ENCODE peak calls at places on chromosomes 4 and X, in six cellular contexts. One of them, this sample, is unnamed.

GRCh38 chrX:106952988-106953387 is 32.8 kb downstream of the CLDN2 start:
- ATAC-seq in heart left ventricle: no peak
- ATAC-seq in right cardiac atrium: no peak
- ATAC-seq in PC-3: no peak
- ATAC-seq in left lung: peak; percentile 48
- ATAC-seq in GM12878: no peak
- ATAC-seq in this sample: no peak

GRCh38 chr4:107740381-107740780 is 20.3 kb upstream of the PAPSS1 start:
- ATAC-seq in heart left ventricle: no peak
- ATAC-seq in right cardiac atrium: no peak
- ATAC-seq in PC-3: peak; percentile 62
- ATAC-seq in left lung: peak; percentile 41
- ATAC-seq in GM12878: peak; percentile 40
- ATAC-seq in this sample: no peak

GRCh38 chr4:94338681-94339351 is 3.8 kb downstream of the HPGDS start:
- ATAC-seq in heart left ventricle: no peak
- ATAC-seq in right cardiac atrium: no peak
- ATAC-seq in PC-3: no peak
- ATAC-seq in left lung: no peak
- ATAC-seq in GM12878: peak; percentile 80
- ATAC-seq in this sample: no peak

GRCh38 chr4:148717988-148718387 is 275.8 kb upstream of the NR3C2 start:
- ATAC-seq in heart left ventricle: no peak
- ATAC-seq in right cardiac atrium: no peak
- ATAC-seq in PC-3: no peak
- ATAC-seq in left lung: no peak
- ATAC-seq in GM12878: no peak
- ATAC-seq in this sample: no peak

GRCh38 chr4:38119663-38120374 is 159.6 kb downstream of the PTTG2 start:
- ATAC-seq in heart left ventricle: peak; percentile 74
- ATAC-seq in right cardiac atrium: no peak
- ATAC-seq in PC-3: peak; percentile 87
- ATAC-seq in left lung: peak; percentile 31
- ATAC-seq in GM12878: peak; percentile 47
- ATAC-seq in this sample: no peak

GRCh38 chrX:43971966-43972961 is 926 bp downstream of the NDP start:
- ATAC-seq in heart left ventricle: no peak
- ATAC-seq in right cardiac atrium: no peak
- ATAC-seq in PC-3: peak; percentile 40
- ATAC-seq in left lung: peak; percentile 63
- ATAC-seq in GM12878: no peak
- ATAC-seq in this sample: no peak

GRCh38 chr4:144634978-144635747 is 10.8 kb upstream of the HHIP start:
- ATAC-seq in heart left ventricle: no peak
- ATAC-seq in right cardiac atrium: no peak
- ATAC-seq in PC-3: no peak
- ATAC-seq in left lung: no peak
- ATAC-seq in GM12878: peak; percentile 98
- ATAC-seq in this sample: no peak

GRCh38 chr4:139528377-139529005 is 27.5 kb downstream of the SETD7 start:
- ATAC-seq in heart left ventricle: peak; percentile 97
- ATAC-seq in right cardiac atrium: peak; percentile 93
- ATAC-seq in PC-3: no peak
- ATAC-seq in left lung: peak; percentile 66
- ATAC-seq in GM12878: peak; percentile 75
- ATAC-seq in this sample: peak; percentile 95

GRCh38 chr4:15536552-15537499 is 67.1 kb downstream of the CC2D2A start:
- ATAC-seq in heart left ventricle: no peak
- ATAC-seq in right cardiac atrium: no peak
- ATAC-seq in PC-3: no peak
- ATAC-seq in left lung: peak; percentile 54
- ATAC-seq in GM12878: no peak
- ATAC-seq in this sample: no peak

GRCh38 chr4:1365271-1366178 is 18.5 kb downstream of the UVSSA start:
- ATAC-seq in heart left ventricle: no peak
- ATAC-seq in right cardiac atrium: no peak
- ATAC-seq in PC-3: no peak
- ATAC-seq in left lung: peak; percentile 79
- ATAC-seq in GM12878: no peak
- ATAC-seq in this sample: no peak

GRCh38 chr4:140833280-140833679 is 77.1 kb upstream of the TBC1D9 start:
- ATAC-seq in heart left ventricle: no peak
- ATAC-seq in right cardiac atrium: no peak
- ATAC-seq in PC-3: no peak
- ATAC-seq in left lung: peak; percentile 58
- ATAC-seq in GM12878: no peak
- ATAC-seq in this sample: no peak

GRCh38 chrX:18026171-18026570 is 165.1 kb upstream of the RAI2 start:
- ATAC-seq in heart left ventricle: peak; percentile 76
- ATAC-seq in right cardiac atrium: no peak
- ATAC-seq in PC-3: peak; percentile 29
- ATAC-seq in left lung: no peak
- ATAC-seq in GM12878: no peak
- ATAC-seq in this sample: no peak

GRCh38 chr4:159137176-159137575 is 34.3 kb downstream of the RAPGEF2 start:
- ATAC-seq in heart left ventricle: peak; percentile 71
- ATAC-seq in right cardiac atrium: peak; percentile 57
- ATAC-seq in PC-3: no peak
- ATAC-seq in left lung: peak; percentile 44
- ATAC-seq in GM12878: no peak
- ATAC-seq in this sample: no peak

GRCh38 chrX:11908371-11908770 is 150.3 kb downstream of the MSL3 start:
- ATAC-seq in heart left ventricle: no peak
- ATAC-seq in right cardiac atrium: no peak
- ATAC-seq in PC-3: peak; percentile 76
- ATAC-seq in left lung: peak; percentile 53
- ATAC-seq in GM12878: peak; percentile 99
- ATAC-seq in this sample: no peak

GRCh38 chrX:136750364-136750763 is 30.4 kb downstream of the ARHGEF6 start:
- ATAC-seq in heart left ventricle: no peak
- ATAC-seq in right cardiac atrium: no peak
- ATAC-seq in PC-3: no peak
- ATAC-seq in left lung: no peak
- ATAC-seq in GM12878: no peak
- ATAC-seq in this sample: no peak

GRCh38 chr4:145566086-145566708 is 53.0 kb upstream of the MMAA start:
- ATAC-seq in heart left ventricle: no peak
- ATAC-seq in right cardiac atrium: peak; percentile 11
- ATAC-seq in PC-3: no peak
- ATAC-seq in left lung: no peak
- ATAC-seq in GM12878: no peak
- ATAC-seq in this sample: no peak

GRCh38 chrX:106171293-106171692 is 3.2 kb downstream of the PWWP3B start:
- ATAC-seq in heart left ventricle: no peak
- ATAC-seq in right cardiac atrium: no peak
- ATAC-seq in PC-3: no peak
- ATAC-seq in left lung: no peak
- ATAC-seq in GM12878: no peak
- ATAC-seq in this sample: no peak

GRCh38 chrX:119389854-119390501 is 9.2 kb upstream of the SLC25A43 start:
- ATAC-seq in heart left ventricle: no peak
- ATAC-seq in right cardiac atrium: no peak
- ATAC-seq in PC-3: no peak
- ATAC-seq in left lung: no peak
- ATAC-seq in GM12878: no peak
- ATAC-seq in this sample: no peak

GRCh38 chr4:158282252-158282651 is 72.0 kb downstream of the TMEM144 start:
- ATAC-seq in heart left ventricle: no peak
- ATAC-seq in right cardiac atrium: no peak
- ATAC-seq in PC-3: peak; percentile 43
- ATAC-seq in left lung: no peak
- ATAC-seq in GM12878: no peak
- ATAC-seq in this sample: no peak

GRCh38 chr4:153534792-153535629 is 68.9 kb downstream of the TMEM131L start:
- ATAC-seq in heart left ventricle: no peak
- ATAC-seq in right cardiac atrium: no peak
- ATAC-seq in PC-3: no peak
- ATAC-seq in left lung: no peak
- ATAC-seq in GM12878: no peak
- ATAC-seq in this sample: no peak

GRCh38 chrX:17170973-17171372 is 204.0 kb upstream of the NHS start:
- ATAC-seq in heart left ventricle: no peak
- ATAC-seq in right cardiac atrium: no peak
- ATAC-seq in PC-3: no peak
- ATAC-seq in left lung: no peak
- ATAC-seq in GM12878: no peak
- ATAC-seq in this sample: no peak

GRCh38 chr4:137226900-137227299 is 305.4 kb downstream of the PCDH18 start:
- ATAC-seq in heart left ventricle: no peak
- ATAC-seq in right cardiac atrium: no peak
- ATAC-seq in PC-3: peak; percentile 60
- ATAC-seq in left lung: no peak
- ATAC-seq in GM12878: peak; percentile 53
- ATAC-seq in this sample: no peak

GRCh38 chr4:183636923-183637322 is 22.1 kb downstream of the RWDD4 start:
- ATAC-seq in heart left ventricle: no peak
- ATAC-seq in right cardiac atrium: peak; percentile 57
- ATAC-seq in PC-3: peak; percentile 83
- ATAC-seq in left lung: peak; percentile 81
- ATAC-seq in GM12878: no peak
- ATAC-seq in this sample: no peak

GRCh38 chr4:89121711-89122387 is 10.5 kb downstream of the TIGD2 start:
- ATAC-seq in heart left ventricle: no peak
- ATAC-seq in right cardiac atrium: no peak
- ATAC-seq in PC-3: no peak
- ATAC-seq in left lung: no peak
- ATAC-seq in GM12878: no peak
- ATAC-seq in this sample: no peak

GRCh38 chr4:112119358-112119783 is 25.9 kb upstream of the FAM241A start:
- ATAC-seq in heart left ventricle: no peak
- ATAC-seq in right cardiac atrium: no peak
- ATAC-seq in PC-3: no peak
- ATAC-seq in left lung: no peak
- ATAC-seq in GM12878: peak; percentile 93
- ATAC-seq in this sample: no peak

GRCh38 chr4:61180405-61180804 is 19.7 kb upstream of the ADGRL3 start:
- ATAC-seq in heart left ventricle: no peak
- ATAC-seq in right cardiac atrium: no peak
- ATAC-seq in PC-3: no peak
- ATAC-seq in left lung: no peak
- ATAC-seq in GM12878: no peak
- ATAC-seq in this sample: no peak

GRCh38 chr4:42341518-42342026 is 55.7 kb upstream of the SHISA3 start:
- ATAC-seq in heart left ventricle: peak; percentile 40
- ATAC-seq in right cardiac atrium: no peak
- ATAC-seq in PC-3: peak; percentile 33
- ATAC-seq in left lung: no peak
- ATAC-seq in GM12878: no peak
- ATAC-seq in this sample: no peak

GRCh38 chr4:108493596-108493931 is 126.8 kb upstream of the RPL34 start:
- ATAC-seq in heart left ventricle: no peak
- ATAC-seq in right cardiac atrium: no peak
- ATAC-seq in PC-3: no peak
- ATAC-seq in left lung: no peak
- ATAC-seq in GM12878: no peak
- ATAC-seq in this sample: no peak

GRCh38 chr4:100907465-100908454 is 389.9 kb upstream of the EMCN start:
- ATAC-seq in heart left ventricle: no peak
- ATAC-seq in right cardiac atrium: no peak
- ATAC-seq in PC-3: no peak
- ATAC-seq in left lung: no peak
- ATAC-seq in GM12878: no peak
- ATAC-seq in this sample: no peak

GRCh38 chrX:56793533-56794320 is 64.7 kb downstream of the NBDY start:
- ATAC-seq in heart left ventricle: peak; percentile 32
- ATAC-seq in right cardiac atrium: no peak
- ATAC-seq in PC-3: no peak
- ATAC-seq in left lung: peak; percentile 53
- ATAC-seq in GM12878: no peak
- ATAC-seq in this sample: no peak

GRCh38 chr4:20194079-20195013 is 57.4 kb upstream of the SLIT2 start:
- ATAC-seq in heart left ventricle: peak; percentile 73
- ATAC-seq in right cardiac atrium: peak; percentile 82
- ATAC-seq in PC-3: peak; percentile 50
- ATAC-seq in left lung: peak; percentile 43
- ATAC-seq in GM12878: no peak
- ATAC-seq in this sample: peak; percentile 70

GRCh38 chrX:154517101-154517781 is 1.2 kb upstream of the FAM3A start:
- ATAC-seq in heart left ventricle: peak; percentile 0
- ATAC-seq in right cardiac atrium: peak; percentile 3
- ATAC-seq in PC-3: no peak
- ATAC-seq in left lung: no peak
- ATAC-seq in GM12878: no peak
- ATAC-seq in this sample: no peak
- H3K4me3 ChIP-seq in heart left ventricle: peak overlapping the region; percentile 45
- H3K4me3 ChIP-seq in right cardiac atrium: no peak overlapping the region
- H3K4me3 ChIP-seq in PC-3: peak overlapping the region; percentile 92
- H3K4me3 ChIP-seq in left lung: peak overlapping the region; percentile 59
- H3K4me3 ChIP-seq in GM12878: no peak overlapping the region
- H3K4me3 ChIP-seq in this sample: peak overlapping the region; percentile 70

DNA sequence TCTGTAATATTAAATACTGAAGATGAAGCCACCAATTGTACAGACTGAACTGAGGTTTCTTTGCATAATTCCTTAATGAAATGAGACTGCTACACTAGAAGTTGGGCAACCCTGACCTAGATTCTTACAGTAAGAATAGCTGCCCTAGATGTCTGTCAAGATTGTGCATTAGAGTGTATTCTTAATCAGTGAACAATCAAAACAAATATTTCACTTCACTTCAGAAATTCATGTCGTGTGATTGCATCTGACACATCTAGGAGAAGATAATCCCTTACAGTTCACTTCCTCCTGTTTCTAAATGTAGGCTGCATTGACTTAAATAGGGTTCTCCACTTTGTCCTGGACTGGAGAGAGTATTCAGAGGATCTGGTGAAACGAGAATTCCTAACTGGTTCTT is 283.1 kb downstream of the HNRNPD start:
- ATAC-seq in heart left ventricle: no peak
- ATAC-seq in right cardiac atrium: no peak
- ATAC-seq in PC-3: no peak
- ATAC-seq in left lung: no peak
- ATAC-seq in GM12878: no peak
- ATAC-seq in this sample: no peak
- H3K4me3 ChIP-seq in heart left ventricle: no peak overlapping the region
- H3K4me3 ChIP-seq in right cardiac atrium: no peak overlapping the region
- H3K4me3 ChIP-seq in PC-3: no peak overlapping the region
- H3K4me3 ChIP-seq in left lung: no peak overlapping the region
- H3K4me3 ChIP-seq in GM12878: no peak overlapping the region
- H3K4me3 ChIP-seq in this sample: no peak overlapping the region

GRCh38 chrX:40530471-40530870 is 50.3 kb upstream of the ATP6AP2 start:
- ATAC-seq in heart left ventricle: no peak
- ATAC-seq in right cardiac atrium: no peak
- ATAC-seq in PC-3: no peak
- ATAC-seq in left lung: no peak
- ATAC-seq in GM12878: no peak
- ATAC-seq in this sample: no peak
- H3K4me3 ChIP-seq in heart left ventricle: no peak overlapping the region
- H3K4me3 ChIP-seq in right cardiac atrium: no peak overlapping the region
- H3K4me3 ChIP-seq in PC-3: no peak overlapping the region
- H3K4me3 ChIP-seq in left lung: no peak overlapping the region
- H3K4me3 ChIP-seq in GM12878: no peak overlapping the region
- H3K4me3 ChIP-seq in this sample: no peak overlapping the region

DNA sequence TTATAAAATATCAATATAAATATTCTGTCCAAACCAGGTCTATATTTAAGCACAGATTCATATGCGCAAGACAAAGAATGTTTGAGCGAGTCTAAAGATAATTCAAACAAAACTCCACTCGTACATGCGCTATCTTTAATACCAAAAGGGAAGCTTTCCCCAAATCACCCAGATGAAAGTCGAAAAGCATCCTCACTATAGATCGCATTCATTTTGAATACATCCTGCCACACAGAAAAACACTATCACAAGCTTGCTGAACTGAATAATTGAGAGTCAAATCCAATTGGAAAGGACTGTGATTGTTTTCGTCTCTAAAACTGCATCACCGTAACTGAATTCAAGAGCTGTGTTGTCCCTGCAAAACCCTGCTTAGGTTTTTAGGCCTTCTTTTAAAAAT is 685 bp downstream of the TASL start:
- ATAC-seq in heart left ventricle: no peak
- ATAC-seq in right cardiac atrium: no peak
- ATAC-seq in PC-3: no peak
- ATAC-seq in left lung: no peak
- ATAC-seq in GM12878: peak; percentile 1
- ATAC-seq in this sample: no peak
- H3K4me3 ChIP-seq in heart left ventricle: no peak overlapping the region
- H3K4me3 ChIP-seq in right cardiac atrium: no peak overlapping the region
- H3K4me3 ChIP-seq in PC-3: no peak overlapping the region
- H3K4me3 ChIP-seq in left lung: peak overlapping the region; percentile 27
- H3K4me3 ChIP-seq in GM12878: peak overlapping the region; percentile 98
- H3K4me3 ChIP-seq in this sample: no peak overlapping the region

This sample was measured in gastroesophageal sphincter.